ENCODE peak calls at places on chromosomes 16 and 17, in six cellular contexts. T is neural progenitor cell, N is MM.1S, C is heart right ventricle, E is astrocyte, H is DND-41. J is an unnamed sample.

GRCh38 chr16:57379579-57379978 is 7.3 kb downstream of the CX3CL1 start:
- DNase-seq in T (no peak), N (no peak), C (no peak), E (no peak), H (no peak), J (no peak)

GRCh38 chr16:65336169-65336568 is 214.3 kb upstream of the CDH11 start:
- DNase-seq in T (no peak), N (no peak), C (no peak), E (peak; percentile 89), H (no peak), J (peak; percentile 80)

GRCh38 chr17:43085489-43085888 is 39.7 kb downstream of the BRCA1 start:
- DNase-seq in T (no peak), N (no peak), C (no peak), E (peak; percentile 33), H (no peak), J (peak; percentile 1)

GRCh38 chr17:2784864-2785263 is 11.4 kb upstream of the RAP1GAP2 start:
- DNase-seq in T (no peak), N (no peak), C (no peak), E (no peak), H (no peak), J (no peak)

GRCh38 chr16:72937360-72937759 is 110.6 kb downstream of the ZFHX3 start:
- DNase-seq in T (no peak), N (no peak), C (no peak), E (no peak), H (no peak), J (no peak)

GRCh38 chr17:29461807-29462206 is 71.6 kb downstream of the TAOK1 start:
- DNase-seq in T (no peak), N (no peak), C (no peak), E (peak; percentile 12), H (no peak), J (no peak)

GRCh38 chr17:68909066-68909465 is 46.1 kb downstream of the ABCA8 start:
- DNase-seq in T (no peak), N (no peak), C (peak; percentile 55), E (peak; percentile 95), H (no peak), J (peak; percentile 87)

GRCh38 chr16:53132406-53132805 is 77.6 kb downstream of the CHD9 start:
- DNase-seq in T (no peak), N (no peak), C (no peak), E (no peak), H (no peak), J (no peak)

GRCh38 chr17:67862614-67863217 is 37.4 kb downstream of the BPTF start:
- DNase-seq in T (peak; percentile 7), N (no peak), C (no peak), E (no peak), H (no peak), J (no peak)

GRCh38 chr17:76585048-76585648 is 512 bp downstream of the ST6GALNAC2 start:
- DNase-seq in T (peak; percentile 70), N (no peak), C (no peak), E (no peak), H (no peak), J (no peak)

GRCh38 chr16:56744996-56745640 is 15.2 kb downstream of the NUP93 start:
- DNase-seq in T (peak; percentile 34), N (no peak), C (no peak), E (no peak), H (no peak), J (no peak)

GRCh38 chr16:18003033-18003432 is 333.5 kb downstream of the NPIPA8 start:
- DNase-seq in T (no peak), N (no peak), C (no peak), E (no peak), H (no peak), J (no peak)

GRCh38 chr16:79082955-79083354 is 517.6 kb downstream of the MAF start:
- DNase-seq in T (no peak), N (no peak), C (no peak), E (no peak), H (no peak), J (no peak)

GRCh38 chr17:20243524-20243923 is 223.8 kb downstream of the LGALS9B start:
- DNase-seq in T (no peak), N (no peak), C (no peak), E (peak; percentile 81), H (no peak), J (no peak)

GRCh38 chr16:48311242-48311641 is 63.9 kb upstream of the ABCC11 start:
- DNase-seq in T (no peak), N (no peak), C (no peak), E (no peak), H (no peak), J (no peak)

GRCh38 chr17:45877467-45877866 is 16.9 kb upstream of the MAPT start:
- DNase-seq in T (no peak), N (no peak), C (no peak), E (no peak), H (no peak), J (no peak)

GRCh38 chr16:4660454-4661007 is 32.8 kb upstream of the NUDT16L1 start:
- DNase-seq in T (no peak), N (no peak), C (peak; percentile 69), E (peak; percentile 75), H (peak; percentile 77), J (no peak)

GRCh38 chr17:39450051-39450450 is 1.0 kb downstream of the MED1 start:
- DNase-seq in T (no peak), N (no peak), C (no peak), E (no peak), H (no peak), J (no peak)

GRCh38 chr16:4053663-4054479 is 62.4 kb downstream of the ADCY9 start:
- DNase-seq in T (no peak), N (no peak), C (peak; percentile 25), E (peak; percentile 77), H (no peak), J (peak; percentile 79)

GRCh38 chr17:67993153-67993997 is 2.9 kb downstream of the C17orf58 start:
- DNase-seq in T (peak; percentile 97), N (peak; percentile 89), C (peak; percentile 82), E (peak; percentile 68), H (peak; percentile 70), J (peak; percentile 52)

GRCh38 chr16:78535098-78535497 is 435.6 kb downstream of the WWOX start:
- DNase-seq in T (no peak), N (no peak), C (no peak), E (no peak), H (no peak), J (no peak)

GRCh38 chr17:57557793-57558681 is 187.1 kb downstream of the CCDC182 start:
- DNase-seq in T (no peak), N (no peak), C (no peak), E (peak; percentile 82), H (no peak), J (peak; percentile 80)

GRCh38 chr17:57110579-57111367 is 25.7 kb downstream of the AKAP1 start:
- DNase-seq in T (no peak), N (no peak), C (peak; percentile 40), E (no peak), H (no peak), J (no peak)

GRCh38 chr16:84859681-84860080 is 39.9 kb downstream of the CRISPLD2 start:
- DNase-seq in T (no peak), N (no peak), C (no peak), E (no peak), H (no peak), J (no peak)

GRCh38 chr17:5694507-5694906 is 110.2 kb upstream of the NLRP1 start:
- DNase-seq in T (no peak), N (no peak), C (no peak), E (no peak), H (no peak), J (no peak)

GRCh38 chr17:47990962-47991731 is 20.2 kb downstream of the CDK5RAP3 start:
- DNase-seq in T (peak; percentile 89), N (no peak), C (no peak), E (no peak), H (no peak), J (no peak)

GRCh38 chr17:82914375-82914774 is 74.6 kb upstream of the ZNF750 start:
- DNase-seq in T (no peak), N (no peak), C (no peak), E (no peak), H (no peak), J (no peak)

GRCh38 chr17:78343099-78343432 is 16.8 kb downstream of the SOCS3 start:
- DNase-seq in T (no peak), N (no peak), C (peak; percentile 86), E (peak; percentile 91), H (no peak), J (no peak)

GRCh38 chr16:83842755-83843507 is 35.2 kb downstream of the HSBP1 start:
- DNase-seq in T (peak; percentile 24), N (no peak), C (no peak), E (no peak), H (no peak), J (no peak)

GRCh38 chr16:567362-568256 is 804 bp downstream of the NHLRC4 start:
- DNase-seq in T (no peak), N (no peak), C (no peak), E (no peak), H (no peak), J (no peak)
- H3K4me1 ChIP-seq in T (peaks cover 13% of the 10 kb centered on the region), N (peaks cover 19% of the 10 kb centered on the region), C (peaks cover 43% of the 10 kb centered on the region), E (peaks cover 19% of the 10 kb centered on the region), H (peaks cover 49% of the 10 kb centered on the region), J (no peaks in the 10 kb centered on the region)

DNA sequence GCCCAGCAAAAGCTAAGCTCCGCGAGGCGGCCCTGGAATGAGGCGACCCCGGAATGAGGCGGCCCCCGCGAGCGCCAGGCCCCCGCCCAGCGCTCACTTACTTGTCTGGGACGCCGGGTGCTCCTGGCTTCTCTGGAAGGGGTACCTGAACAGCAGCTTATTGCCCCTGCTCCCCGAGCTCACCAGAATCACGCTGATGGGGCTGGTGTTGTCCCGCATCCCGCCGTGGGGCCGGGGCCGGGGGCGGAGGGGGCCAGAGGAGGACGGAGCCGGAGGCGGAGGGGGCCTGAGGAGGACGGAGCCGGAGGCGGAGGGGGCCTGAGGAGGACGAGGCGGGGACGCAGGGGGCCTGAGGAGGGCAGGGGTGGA is 440 bp downstream of the NPRL3 start:
- DNase-seq in T (peak; percentile 81), N (peak; percentile 32), C (peak; percentile 12), E (no peak), H (peak; percentile 56), J (no peak)
- H3K27ac ChIP-seq in T (peak overlapping the region; percentile 74), N (no peak overlapping the region), C (peak overlapping the region; percentile 79), E (peak overlapping the region; percentile 48), H (peak overlapping the region; percentile 79), J (peak overlapping the region; percentile 44)

GRCh38 chr17:14214271-14214670 is 22.4 kb downstream of the CDRT15 start:
- DNase-seq in T (no peak), N (no peak), C (no peak), E (no peak), H (no peak), J (no peak)

GRCh38 chr17:14209215-14209614 is 27.4 kb downstream of the CDRT15 start:
- DNase-seq in T (no peak), N (no peak), C (no peak), E (no peak), H (no peak), J (no peak)

GRCh38 chr17:14212401-14212800 is 24.3 kb downstream of the CDRT15 start:
- DNase-seq in T (no peak), N (no peak), C (no peak), E (no peak), H (no peak), J (no peak)

GRCh38 chr17:14211246-14211645 is 25.4 kb downstream of the CDRT15 start:
- DNase-seq in T (no peak), N (no peak), C (no peak), E (no peak), H (no peak), J (no peak)

GRCh38 chr17:14211778-14212177 is 24.9 kb downstream of the CDRT15 start:
- DNase-seq in T (no peak), N (no peak), C (no peak), E (no peak), H (no peak), J (no peak)
- TF ChIP-seq CTCF in T (peak; percentile 25), N (no peak), C (peak; percentile 54), E (no peak), H (peak; percentile 32), J (peak; percentile 42)

GRCh38 chr16:89104930-89105571 is 11.4 kb downstream of the ACSF3 start:
- DNase-seq in T (no peak), N (no peak), C (no peak), E (no peak), H (no peak), J (no peak)
- H3K4me1 ChIP-seq in T (no peaks in the 10 kb centered on the region), N (no peaks in the 10 kb centered on the region), C (no peaks in the 10 kb centered on the region), E (no peaks in the 10 kb centered on the region), H (no peaks in the 10 kb centered on the region), J (no peaks in the 10 kb centered on the region)

J was measured in foreskin keratinocyte.